ENCODE peak calls at places on chromosomes 4 and X, in seven cellular contexts. D is AG04450, G is H9, J is AG09319, U is endothelial cell, A is heart right ventricle, N is mammary epithelial cell. C is an unnamed sample.

GRCh38 chr4:61309616-61310015 is 109.5 kb downstream of the ADGRL3 start:
- DNase-seq in D (no peak), G (no peak), J (no peak), U (no peak), A (no peak), N (no peak), C (no peak)

GRCh38 chrX:51461053-51462050 is 35.0 kb downstream of the NUDT11 start:
- DNase-seq in D (peak), G (peak), J (peak), U (no peak), A (no peak), N (peak), C (no peak)

GRCh38 chr4:53734584-53735363 is 143.5 kb upstream of the LNX1 start:
- DNase-seq in D (no peak), G (no peak), J (no peak), U (no peak), A (no peak), N (peak), C (peak)

GRCh38 chrX:357693-358471 is 28.8 kb downstream of the PPP2R3B start:
- DNase-seq in D (no peak), G (no peak), J (no peak), U (no peak), A (no peak), N (no peak), C (peak)

GRCh38 chr4:152385551-152385950 is 150.3 kb downstream of the FBXW7 start:
- DNase-seq in D (no peak), G (no peak), J (no peak), U (no peak), A (no peak), N (no peak), C (peak)

GRCh38 chrX:96770315-96770714 is 85.7 kb downstream of the DIAPH2 start:
- DNase-seq in D (no peak), G (no peak), J (no peak), U (no peak), A (no peak), N (no peak), C (peak)

GRCh38 chrX:37349131-37350033 is at the start of gene PRRG1:
- DNase-seq in D (peak), G (peak), J (peak), U (peak), A (peak), N (peak), C (peak)

GRCh38 chr4:7708981-7709380 is 230.7 kb downstream of the AFAP1 start:
- DNase-seq in D (no peak), G (no peak), J (no peak), U (no peak), A (no peak), N (no peak), C (no peak)

GRCh38 chrX:114959729-114960128 is 57.7 kb downstream of the IL13RA2 start:
- DNase-seq in D (no peak), G (no peak), J (no peak), U (no peak), A (no peak), N (peak), C (peak)

GRCh38 chr4:81786770-81787169 is 315.1 kb upstream of the RASGEF1B start:
- DNase-seq in D (no peak), G (no peak), J (no peak), U (no peak), A (no peak), N (no peak), C (no peak)

GRCh38 chrX:108224727-108225455 is 133.3 kb downstream of the ATG4A start:
- DNase-seq in D (no peak), G (peak), J (no peak), U (peak), A (no peak), N (no peak), C (no peak)

GRCh38 chr4:171813195-171813955 is at the start of gene GALNTL6:
- DNase-seq in D (no peak), G (peak), J (no peak), U (peak), A (peak), N (peak), C (no peak)

GRCh38 chr4:3411676-3412075 is 30.1 kb upstream of the HGFAC start:
- DNase-seq in D (no peak), G (peak), J (no peak), U (no peak), A (peak), N (no peak), C (no peak)

GRCh38 chrX:106170318-106170717 is 2.2 kb downstream of the PWWP3B start:
- DNase-seq in D (no peak), G (no peak), J (no peak), U (no peak), A (no peak), N (peak), C (no peak)

GRCh38 chr4:118742050-118742449 is 56.9 kb downstream of the METTL14 start:
- DNase-seq in D (no peak), G (no peak), J (no peak), U (no peak), A (no peak), N (no peak), C (no peak)

GRCh38 chr4:74487771-74488170 is 42.8 kb downstream of the AREG start:
- DNase-seq in D (no peak), G (no peak), J (no peak), U (no peak), A (no peak), N (no peak), C (no peak)

GRCh38 chr4:147991543-147992295 is 259.8 kb downstream of the ARHGAP10 start:
- DNase-seq in D (no peak), G (no peak), J (no peak), U (no peak), A (no peak), N (no peak), C (no peak)

GRCh38 chr4:100076753-100077152 is 113.5 kb downstream of the DDIT4L start:
- DNase-seq in D (no peak), G (no peak), J (no peak), U (no peak), A (no peak), N (no peak), C (no peak)

GRCh38 chr4:159455675-159456235 is 352.9 kb downstream of the RAPGEF2 start:
- DNase-seq in D (no peak), G (no peak), J (no peak), U (peak), A (no peak), N (peak), C (peak)

GRCh38 chrX:68721991-68722860 is 74.8 kb downstream of the STARD8 start:
- DNase-seq in D (no peak), G (no peak), J (no peak), U (no peak), A (no peak), N (no peak), C (no peak)

GRCh38 chr4:122827258-122827887 is 742 bp downstream of the FGF2 start:
- DNase-seq in D (no peak), G (no peak), J (no peak), U (peak), A (peak), N (peak), C (no peak)

GRCh38 chr4:30716671-30717207 is 3.4 kb upstream of the PCDH7 start:
- DNase-seq in D (no peak), G (no peak), J (no peak), U (peak), A (no peak), N (peak), C (no peak)

GRCh38 chrX:54758114-54759055 is 39.7 kb downstream of the ITIH6 start:
- DNase-seq in D (no peak), G (no peak), J (no peak), U (no peak), A (no peak), N (no peak), C (no peak)

GRCh38 chr4:42906906-42907774 is 14.6 kb downstream of the GRXCR1 start:
- DNase-seq in D (no peak), G (no peak), J (no peak), U (no peak), A (no peak), N (peak), C (no peak)

GRCh38 chr4:80202784-80203553 is 5.7 kb downstream of the PRDM8 start:
- DNase-seq in D (no peak), G (peak), J (no peak), U (peak), A (peak), N (no peak), C (no peak)

GRCh38 chrX:119692241-119693031 is 532 bp downstream of the SEPTIN6 start:
- DNase-seq in D (no peak), G (peak), J (no peak), U (peak), A (peak), N (peak), C (peak)

GRCh38 chrX:40150503-40150902 is 52.7 kb upstream of the BCOR start:
- DNase-seq in D (no peak), G (no peak), J (no peak), U (no peak), A (no peak), N (no peak), C (no peak)

GRCh38 chrX:38800981-38801845 is at the start of gene MID1IP1:
- DNase-seq in D (peak), G (peak), J (peak), U (peak), A (peak), N (peak), C (peak)

DNA sequence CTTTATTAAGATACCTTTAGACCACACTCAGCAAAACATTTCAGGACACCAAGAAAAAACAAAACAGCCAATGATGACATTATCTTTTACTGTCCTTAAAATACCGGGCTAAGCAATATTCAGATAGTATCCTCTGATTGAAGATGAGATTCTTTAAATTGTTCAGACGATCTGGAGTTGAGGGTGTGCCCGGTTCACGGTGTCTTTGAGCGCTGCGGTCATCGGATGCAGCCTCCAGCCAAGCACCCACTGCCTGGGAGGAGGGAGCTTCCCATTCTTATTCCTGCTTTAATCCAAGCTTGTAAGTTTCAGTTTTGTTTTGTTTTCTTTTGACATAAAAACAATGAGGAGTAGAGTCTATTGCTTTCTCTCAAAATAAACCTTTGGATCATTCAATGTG is 14.1 kb downstream of the FAM149A start:
- DNase-seq in D (no peak), G (no peak), J (no peak), U (no peak), A (no peak), N (no peak), C (no peak)
- TF ChIP-seq CTCF in D (no peak), G (no peak), J (no peak), U (no peak), A (no peak), N (no peak), C (no peak)

DNA sequence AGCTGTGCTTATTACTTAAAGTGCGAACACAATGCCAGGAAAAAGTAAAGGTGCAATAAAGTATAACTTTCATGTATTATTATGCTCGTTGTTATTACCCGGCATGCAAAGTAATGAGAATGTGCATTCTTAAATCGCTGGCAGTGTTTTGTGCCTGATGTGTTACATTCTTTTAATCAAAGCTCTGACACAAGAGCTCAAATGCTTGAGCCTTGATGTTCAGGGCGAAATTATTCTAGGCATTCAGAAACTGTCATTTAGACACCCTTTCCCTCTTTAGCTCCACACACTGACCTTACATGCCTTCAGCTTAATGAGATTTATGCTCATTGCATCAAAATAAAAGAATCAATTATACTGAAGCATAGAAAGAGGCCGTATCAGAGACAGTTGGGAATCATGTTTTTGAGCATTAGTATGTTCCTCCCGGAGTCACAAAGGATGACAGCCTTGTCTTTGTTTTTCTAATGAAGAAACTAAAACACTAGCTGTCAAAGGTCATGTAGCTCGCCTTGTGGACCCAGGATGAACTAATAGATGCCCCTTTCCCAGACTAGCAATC is 56.7 kb downstream of the FAM114A1 start:
- DNase-seq in D (no peak), G (no peak), J (no peak), U (no peak), A (no peak), N (no peak), C (no peak)
- TF ChIP-seq CTCF in D (no peak), G (no peak), J (no peak), U (no peak), A (no peak), N (no peak), C (no peak)

GRCh38 chrX:134020910-134021309 is 35.5 kb upstream of the GPC3 start:
- DNase-seq in D (no peak), G (no peak), J (no peak), U (no peak), A (no peak), N (no peak), C (no peak)
- TF ChIP-seq CTCF in D (no peak), G (peak), J (peak), U (no peak), A (no peak), N (no peak), C (no peak)

DNA sequence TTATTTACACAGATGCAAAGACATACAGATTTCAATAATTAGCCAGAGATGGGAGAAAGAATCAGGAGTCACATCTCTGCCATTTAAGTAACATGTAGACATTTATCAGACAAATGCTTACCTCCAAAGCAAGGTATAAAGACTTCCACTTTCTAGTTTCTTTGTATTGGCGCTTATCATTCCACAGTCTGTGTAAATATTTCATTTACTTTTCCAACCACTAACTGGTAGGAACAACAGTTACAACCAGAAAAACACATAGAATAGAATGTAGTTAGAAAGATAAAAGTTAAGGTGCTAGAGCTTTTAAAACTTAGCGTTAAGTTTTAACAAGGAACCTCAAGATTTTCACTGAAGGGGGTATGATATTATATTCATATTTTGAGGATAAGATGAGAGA is 40.9 kb upstream of the UGT2B4 start:
- DNase-seq in D (no peak), G (no peak), J (no peak), U (no peak), A (no peak), N (no peak), C (no peak)
- TF ChIP-seq CTCF in D (no peak), G (no peak), J (no peak), U (no peak), A (no peak), N (no peak), C (no peak)